ENCODE peak calls at places on chromosomes 6 and 20, in six cellular contexts. H is GM23248, Q is IMR-90, P is body of pancreas, U is pancreas, E is GM23338. N is an unnamed sample.

GRCh38 chr6:139099984-139100383 is 34.9 kb upstream of the HECA start:
- DNase-seq in H (no peak), Q (no peak), P (no peak), U (no peak), E (no peak), N (no peak)

GRCh38 chr6:145699462-145699861 is 35.9 kb downstream of the EPM2A start:
- DNase-seq in H (peak; percentile 72), Q (peak; percentile 82), P (no peak), U (no peak), E (no peak), N (no peak)

GRCh38 chr6:43575105-43575771 is 600 bp downstream of the XPO5 start:
- DNase-seq in H (peak; percentile 70), Q (peak; percentile 9), P (no peak), U (no peak), E (peak; percentile 73), N (peak; percentile 73)

GRCh38 chr6:162856885-162857284 is 129.1 kb downstream of the PACRG start:
- DNase-seq in H (peak; percentile 85), Q (peak; percentile 60), P (peak; percentile 31), U (no peak), E (peak; percentile 91), N (no peak)

GRCh38 chr6:44624226-44624625 is 236.7 kb downstream of the CDC5L start:
- DNase-seq in H (no peak), Q (no peak), P (no peak), U (no peak), E (peak; percentile 52), N (no peak)

GRCh38 chr6:36679043-36679821 is 718 bp downstream of the CDKN1A start:
- DNase-seq in H (peak; percentile 81), Q (peak; percentile 63), P (peak; percentile 83), U (peak; percentile 94), E (peak; percentile 57), N (peak; percentile 78)

GRCh38 chr20:14525439-14525838 is 188.0 kb upstream of the FLRT3 start:
- DNase-seq in H (no peak), Q (no peak), P (no peak), U (no peak), E (no peak), N (no peak)

GRCh38 chr20:52805128-52805527 is 167.0 kb upstream of the TSHZ2 start:
- DNase-seq in H (no peak), Q (no peak), P (no peak), U (no peak), E (no peak), N (no peak)

GRCh38 chr6:108966855-108967755 is 118.9 kb downstream of the ARMC2 start:
- DNase-seq in H (peak; percentile 43), Q (peak; percentile 60), P (no peak), U (no peak), E (peak; percentile 60), N (peak; percentile 57)

GRCh38 chr6:165663283-165663735 is 268 bp upstream of the PDE10A start:
- DNase-seq in H (peak; percentile 40), Q (peak; percentile 61), P (no peak), U (no peak), E (peak; percentile 70), N (no peak)

GRCh38 chr20:3194617-3195280 is 9.7 kb downstream of the DDRGK1 start:
- DNase-seq in H (no peak), Q (no peak), P (no peak), U (peak; percentile 37), E (no peak), N (peak; percentile 16)

GRCh38 chr6:41200296-41200900 is 551 bp downstream of the TREML2 start:
- DNase-seq in H (peak; percentile 26), Q (no peak), P (no peak), U (no peak), E (peak; percentile 35), N (peak; percentile 65)

GRCh38 chr6:67680297-67680932 is 954.7 kb upstream of the ADGRB3 start:
- DNase-seq in H (no peak), Q (peak; percentile 11), P (no peak), U (no peak), E (no peak), N (no peak)

GRCh38 chr6:129635396-129636164 is 74.4 kb downstream of the ARHGAP18 start:
- DNase-seq in H (peak; percentile 54), Q (peak; percentile 81), P (no peak), U (no peak), E (no peak), N (no peak)

GRCh38 chr20:50427740-50428462 is 82.3 kb upstream of the PTPN1 start:
- DNase-seq in H (peak; percentile 37), Q (no peak), P (peak; percentile 49), U (no peak), E (no peak), N (no peak)

GRCh38 chr6:42279144-42279781 is 61.6 kb upstream of the MRPS10 start:
- DNase-seq in H (peak; percentile 72), Q (peak; percentile 71), P (no peak), U (no peak), E (no peak), N (no peak)

GRCh38 chr20:11168026-11168425 is 494.2 kb upstream of the JAG1 start:
- DNase-seq in H (peak; percentile 60), Q (peak; percentile 61), P (no peak), U (no peak), E (no peak), N (no peak)

GRCh38 chr6:13877116-13877515 is 47.6 kb upstream of the RNF182 start:
- DNase-seq in H (peak; percentile 70), Q (peak; percentile 71), P (no peak), U (no peak), E (no peak), N (no peak)

GRCh38 chr6:47509937-47510336 is 32.3 kb downstream of the CD2AP start:
- DNase-seq in H (no peak), Q (no peak), P (no peak), U (no peak), E (no peak), N (no peak)

GRCh38 chr20:34562643-34563042 is 4.1 kb downstream of the MAP1LC3A start:
- DNase-seq in H (peak; percentile 59), Q (peak; percentile 16), P (no peak), U (no peak), E (peak; percentile 69), N (no peak)

GRCh38 chr6:73585566-73586415 is 65.0 kb upstream of the EEF1A1 start:
- DNase-seq in H (peak; percentile 88), Q (peak; percentile 85), P (peak; percentile 31), U (no peak), E (peak; percentile 70), N (no peak)

GRCh38 chr6:47238456-47238995 is 71.2 kb downstream of the TNFRSF21 start:
- DNase-seq in H (no peak), Q (peak; percentile 29), P (no peak), U (no peak), E (no peak), N (no peak)

GRCh38 chr6:166465671-166466087 is 82.9 kb upstream of the MPC1 start:
- DNase-seq in H (peak; percentile 83), Q (peak; percentile 32), P (no peak), U (no peak), E (no peak), N (no peak)

GRCh38 chr6:137489410-137490371 is 4.5 kb downstream of the OLIG3 start:
- DNase-seq in H (no peak), Q (no peak), P (no peak), U (no peak), E (peak; percentile 71), N (peak; percentile 48)

GRCh38 chr6:162074641-162075040 is 652.9 kb downstream of the PRKN start:
- DNase-seq in H (no peak), Q (no peak), P (no peak), U (no peak), E (no peak), N (no peak)

GRCh38 chr20:14716251-14716650 is 378.8 kb upstream of the FLRT3 start:
- DNase-seq in H (no peak), Q (no peak), P (no peak), U (no peak), E (peak; percentile 67), N (no peak)

GRCh38 chr6:78487401-78487800 is 379.9 kb upstream of the IRAK1BP1 start:
- DNase-seq in H (peak; percentile 71), Q (peak; percentile 55), P (no peak), U (no peak), E (no peak), N (no peak)

GRCh38 chr20:15854871-15855270 is 718.4 kb downstream of the KIF16B start:
- DNase-seq in H (no peak), Q (no peak), P (no peak), U (no peak), E (no peak), N (no peak)

GRCh38 chr20:48012401-48012974 is 227.2 kb upstream of the SULF2 start:
- DNase-seq in H (peak; percentile 78), Q (peak; percentile 45), P (no peak), U (no peak), E (no peak), N (no peak)

GRCh38 chr6:35050291-35050987 is 90.7 kb downstream of the TCP11 start:
- DNase-seq in H (no peak), Q (no peak), P (no peak), U (no peak), E (no peak), N (no peak)

GRCh38 chr6:35051997-35052583 is 89.0 kb downstream of the TCP11 start:
- DNase-seq in H (no peak), Q (no peak), P (no peak), U (no peak), E (no peak), N (no peak)

GRCh38 chr6:35050988-35051330 is 90.2 kb downstream of the TCP11 start:
- DNase-seq in H (no peak), Q (no peak), P (no peak), U (no peak), E (no peak), N (no peak)

GRCh38 chr6:35049885-35050284 is 91.3 kb downstream of the TCP11 start:
- DNase-seq in H (peak; percentile 68), Q (peak; percentile 93), P (no peak), U (no peak), E (no peak), N (no peak)

GRCh38 chr6:35051393-35051792 is 89.7 kb downstream of the TCP11 start:
- DNase-seq in H (no peak), Q (no peak), P (no peak), U (no peak), E (no peak), N (no peak)
- H3K4me1 ChIP-seq in H (peaks cover 42% of the 10 kb centered on the region), Q (peaks cover 39% of the 10 kb centered on the region), P (peaks cover 19% of the 10 kb centered on the region), U (peaks cover 14% of the 10 kb centered on the region), E (peaks cover 26% of the 10 kb centered on the region), N (peaks cover 59% of the 10 kb centered on the region)

GRCh38 chr6:21604081-21604480 is 10.5 kb downstream of the SOX4 start:
- DNase-seq in H (no peak), Q (no peak), P (no peak), U (no peak), E (no peak), N (no peak)
- H3K4me1 ChIP-seq in H (peaks cover under 1% of the 10 kb centered on the region), Q (peaks cover under 1% of the 10 kb centered on the region), P (peaks cover under 1% of the 10 kb centered on the region), U (peaks cover 2% of the 10 kb centered on the region), E (peaks cover 25% of the 10 kb centered on the region), N (peaks cover under 1% of the 10 kb centered on the region)

DNA sequence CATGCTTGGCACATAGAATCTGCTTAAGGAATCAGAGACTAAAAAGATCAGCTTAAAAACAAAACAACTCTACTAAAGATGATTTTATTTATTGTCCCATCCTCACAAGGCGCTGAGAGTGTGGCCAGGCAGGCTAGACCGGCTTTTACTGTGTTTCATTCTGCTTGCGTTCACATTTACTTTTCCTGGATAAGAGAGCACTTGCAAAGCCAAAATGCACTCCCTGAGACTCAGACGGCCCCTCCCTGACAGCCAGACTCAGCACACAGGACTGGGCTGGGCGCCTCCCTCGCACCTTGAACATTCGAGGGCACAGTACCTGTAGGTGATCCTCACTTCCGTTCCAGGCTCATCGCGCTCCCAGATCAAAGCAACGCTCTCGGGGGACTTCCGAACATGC is 10.2 kb downstream of the ACSS1 start:
- DNase-seq in H (no peak), Q (no peak), P (peak; percentile 9), U (no peak), E (no peak), N (peak; percentile 62)
- H3K4me1 ChIP-seq in H (peaks cover 9% of the 10 kb centered on the region), Q (no peaks in the 10 kb centered on the region), P (peaks cover 99% of the 10 kb centered on the region), U (peaks cover 49% of the 10 kb centered on the region), E (peaks cover 8% of the 10 kb centered on the region), N (peaks cover 73% of the 10 kb centered on the region)

GRCh38 chr20:13147971-13148370 is 73.1 kb upstream of the ISM1 start:
- DNase-seq in H (no peak), Q (no peak), P (no peak), U (no peak), E (no peak), N (no peak)
- H3K4me1 ChIP-seq in H (no peaks in the 10 kb centered on the region), Q (no peaks in the 10 kb centered on the region), P (no peaks in the 10 kb centered on the region), U (no peaks in the 10 kb centered on the region), E (no peaks in the 10 kb centered on the region), N (peaks cover 23% of the 10 kb centered on the region)